ENCODE peak calls at places on chromosome 12, in ten cellular contexts. W is foreskin fibroblast, O is B cell, Z is HL-60, I is heart right ventricle, T is cardiac fibroblast, V is AG09319, U is endothelial cell, S is HFF-Myc, B is lower leg skin. R is an unnamed sample.

GRCh38 chr12:29200586-29200985 is 51.5 kb downstream of the FAR2 start:
- DNase-seq in V (no peak), I (no peak), S (no peak), Z (no peak), W (no peak), U (no peak), T (no peak), B (no peak), O (no peak), R (no peak)

GRCh38 chr12:95473440-95473946 is 459 bp upstream of the METAP2 start:
- DNase-seq in O (no peak), T (peak), V (no peak), Z (no peak), U (peak), S (no peak), W (peak), I (peak), B (no peak), R (no peak)

GRCh38 chr12:27619308-27619707 is 76.9 kb upstream of the REP15 start:
- DNase-seq in S (peak), T (peak), Z (no peak), U (no peak), B (no peak), W (peak), I (no peak), V (no peak), O (no peak), R (no peak)

GRCh38 chr12:11722071-11722470 is 72.6 kb downstream of the ETV6 start:
- DNase-seq in I (no peak), T (no peak), U (no peak), B (no peak), V (no peak), Z (no peak), W (no peak), O (no peak), S (no peak), R (no peak)

GRCh38 chr12:15494329-15495046 is 172.2 kb downstream of the PTPRO start:
- DNase-seq in V (no peak), O (no peak), S (no peak), U (no peak), W (no peak), Z (no peak), T (no peak), I (no peak), B (no peak), R (no peak)

GRCh38 chr12:72028966-72029365 is 90.3 kb downstream of the TPH2 start:
- DNase-seq in T (no peak), U (no peak), W (no peak), Z (no peak), I (no peak), O (no peak), V (no peak), S (no peak), B (no peak), R (no peak)

GRCh38 chr12:12267801-12268200 is 957 bp upstream of the LRP6 start:
- DNase-seq in S (no peak), Z (no peak), V (no peak), I (no peak), O (no peak), W (no peak), U (peak), T (no peak), B (no peak), R (no peak)

GRCh38 chr12:76337583-76337982 is 10.6 kb downstream of the BBS10 start:
- DNase-seq in I (no peak), S (no peak), Z (no peak), O (no peak), B (no peak), V (no peak), T (peak), W (peak), U (no peak), R (no peak)

GRCh38 chr12:29961231-29961630 is 177.5 kb upstream of the TMTC1 start:
- DNase-seq in U (no peak), Z (no peak), V (no peak), B (no peak), T (no peak), O (no peak), W (peak), I (no peak), S (no peak), R (no peak)

GRCh38 chr12:46366771-46367170 is 5.8 kb downstream of the SLC38A2 start:
- DNase-seq in I (no peak), Z (no peak), S (no peak), B (no peak), O (no peak), U (no peak), V (no peak), T (peak), W (no peak), R (no peak)

GRCh38 chr12:108299980-108300696 is 39.0 kb downstream of the CMKLR1 start:
- DNase-seq in I (no peak), S (no peak), B (peak), T (no peak), Z (no peak), U (no peak), W (no peak), O (no peak), V (no peak), R (no peak)

DNA sequence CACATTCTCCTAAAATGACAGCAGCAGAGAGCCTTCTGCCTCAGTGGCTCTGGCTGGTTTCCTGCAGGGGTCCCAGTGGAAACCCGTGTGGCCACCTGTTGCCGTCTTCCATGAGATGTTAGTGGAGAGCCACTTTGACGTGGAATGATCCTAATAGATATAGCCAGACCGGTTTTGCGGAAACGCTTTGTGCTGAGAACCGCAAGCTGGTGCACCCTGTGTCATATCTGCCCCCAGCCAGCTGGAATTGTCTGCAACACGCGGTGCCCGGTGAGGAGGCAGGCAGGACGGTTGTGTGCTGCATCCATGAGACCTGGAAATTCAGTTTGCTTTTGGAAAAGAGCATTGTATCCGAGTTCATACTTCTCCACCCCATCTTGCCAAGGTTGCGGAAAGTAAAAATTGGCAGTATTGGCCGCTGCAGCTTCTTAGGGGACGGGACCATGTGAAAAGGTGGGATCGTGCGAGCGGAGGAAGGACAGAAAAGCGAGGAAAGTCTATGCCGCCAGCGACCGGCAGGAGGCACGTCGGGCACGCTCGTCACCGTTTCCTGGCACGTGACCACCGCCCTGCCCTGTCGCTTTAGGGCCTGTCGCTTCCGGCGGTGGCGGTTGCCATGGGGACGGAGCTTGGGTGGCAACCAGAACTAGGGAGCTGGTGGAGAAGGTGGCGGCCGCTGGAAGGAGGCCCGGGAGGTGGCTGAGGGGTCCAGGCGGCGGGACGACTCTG is at the start of gene CFAP251:
- DNase-seq in I (peak), B (peak), V (no peak), O (peak), Z (peak), W (peak), T (peak), S (peak), U (peak), R (peak)
- TF ChIP-seq CTCF in I (peak), B (peak), V (peak), O (peak), Z (peak), W (peak), T (peak), S (peak), U (peak), R (peak)

DNA sequence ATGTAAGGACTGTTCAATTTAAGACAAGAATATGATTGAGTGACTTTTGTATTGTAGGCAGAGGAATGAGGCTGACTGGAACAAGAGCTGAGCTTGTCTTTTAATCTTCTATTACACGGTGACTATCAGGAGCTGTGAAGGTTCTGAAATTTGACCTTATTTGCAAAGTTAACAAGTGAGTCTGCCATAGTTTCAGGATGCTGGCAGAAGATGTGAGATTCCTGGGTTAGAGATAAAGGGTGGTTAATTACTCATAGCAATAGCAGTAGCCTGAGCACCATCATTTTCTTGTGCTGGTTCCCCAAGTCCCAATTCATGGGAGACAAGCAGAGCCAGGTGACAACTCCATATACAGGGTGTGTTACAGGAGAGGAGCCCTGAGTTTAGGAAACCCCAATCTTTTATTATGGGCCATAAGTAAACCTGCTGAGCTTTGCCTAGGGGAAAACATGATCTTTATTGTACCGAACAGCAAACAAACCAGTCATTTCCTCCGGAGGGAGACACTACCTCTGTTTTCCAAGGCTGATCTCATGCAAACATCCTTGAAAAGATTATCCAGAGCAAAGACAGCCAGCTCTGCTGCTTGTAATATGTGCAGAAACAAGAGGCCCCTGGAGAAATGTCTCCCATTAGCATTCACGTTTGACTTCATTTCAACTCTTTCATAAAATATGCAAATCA is 51.7 kb upstream of the DDX11 start:
- DNase-seq in I (no peak), U (no peak), O (no peak), Z (no peak), B (no peak), S (no peak), T (no peak), V (no peak), W (no peak), R (no peak)
- TF ChIP-seq CTCF in I (no peak), U (no peak), O (no peak), Z (no peak), B (no peak), S (no peak), T (no peak), V (no peak), W (no peak), R (no peak)

DNA sequence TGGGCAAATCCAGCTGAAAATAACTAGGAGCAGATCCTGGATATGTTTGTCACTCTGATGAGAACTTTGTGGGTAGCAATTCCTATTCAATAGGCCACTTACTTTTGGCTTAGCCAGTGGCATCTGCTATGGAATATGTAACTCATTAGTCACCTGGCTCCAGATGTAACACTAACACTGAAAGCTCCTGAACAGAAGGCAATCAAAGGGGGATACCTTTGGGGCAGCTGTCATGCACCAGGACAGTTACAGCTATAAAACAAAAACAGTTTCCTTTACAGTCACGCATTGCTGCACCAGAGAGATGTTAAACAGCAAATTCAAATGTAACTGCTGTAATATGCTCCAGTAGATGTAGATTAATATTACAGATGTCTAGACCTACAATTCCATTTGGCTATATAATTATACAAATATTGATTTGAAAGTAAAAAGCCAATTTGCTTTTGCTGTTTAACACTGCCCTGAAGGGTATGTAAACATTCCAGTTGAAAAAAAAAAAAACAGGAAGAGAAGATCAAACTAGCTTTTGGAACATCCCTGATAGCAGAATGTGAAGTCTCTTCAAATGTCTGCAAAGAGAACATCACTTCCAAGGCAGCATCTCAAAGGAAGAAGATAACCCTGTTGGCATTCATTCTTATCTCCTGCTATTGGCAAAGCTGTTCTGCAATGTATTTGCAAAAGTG is 18.4 kb downstream of the RACGAP1 start:
- DNase-seq in T (no peak), Z (no peak), I (no peak), U (no peak), S (no peak), W (peak), O (no peak), V (no peak), B (no peak), R (no peak)
- TF ChIP-seq CTCF in T (no peak), Z (no peak), I (no peak), U (no peak), S (no peak), W (no peak), O (no peak), V (no peak), B (no peak), R (no peak)

DNA sequence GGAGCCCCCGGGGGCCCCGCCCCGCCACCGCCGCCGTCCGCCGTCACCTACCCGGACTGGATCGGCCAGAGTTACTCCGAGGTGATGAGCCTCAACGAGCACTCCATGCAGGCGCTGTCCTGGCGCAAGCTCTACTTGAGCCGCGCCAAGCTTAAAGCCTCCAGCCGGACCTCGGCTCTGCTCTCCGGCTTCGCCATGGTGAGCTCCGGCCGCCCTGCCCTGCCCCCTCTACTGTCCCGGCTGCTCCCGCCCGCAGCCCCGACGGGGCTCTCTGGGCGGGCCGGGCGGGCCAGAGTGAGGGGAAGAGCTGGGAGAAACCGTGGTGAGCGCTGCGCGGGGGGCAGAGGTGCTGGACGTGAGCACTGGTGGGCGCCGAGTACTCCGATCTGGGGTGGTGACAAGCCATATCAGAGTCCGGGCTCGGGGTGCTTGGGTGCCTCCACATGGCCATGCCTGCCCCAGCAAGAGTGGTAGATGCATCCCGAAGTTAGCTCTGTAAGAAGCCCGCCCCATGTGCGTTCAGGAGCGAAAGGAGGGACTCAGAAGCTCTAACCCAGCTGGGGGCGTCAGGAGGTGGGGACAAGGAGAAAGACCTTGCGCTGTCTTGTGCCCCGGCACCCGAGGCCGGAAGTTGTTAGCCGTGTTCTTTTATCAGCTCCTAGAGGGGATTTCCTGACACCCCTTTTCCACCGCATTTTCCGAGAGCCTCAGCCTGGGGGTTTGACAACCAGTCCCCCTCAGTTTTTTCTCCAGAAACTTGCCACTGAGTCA is 708 bp downstream of the ORAI1 start:
- DNase-seq in I (peak), W (peak), T (peak), B (peak), O (peak), U (peak), V (no peak), Z (peak), S (peak), R (peak)
- TF ChIP-seq CTCF in I (no peak), W (no peak), T (peak), B (no peak), O (no peak), U (no peak), V (peak), Z (no peak), S (no peak), R (no peak)

DNA sequence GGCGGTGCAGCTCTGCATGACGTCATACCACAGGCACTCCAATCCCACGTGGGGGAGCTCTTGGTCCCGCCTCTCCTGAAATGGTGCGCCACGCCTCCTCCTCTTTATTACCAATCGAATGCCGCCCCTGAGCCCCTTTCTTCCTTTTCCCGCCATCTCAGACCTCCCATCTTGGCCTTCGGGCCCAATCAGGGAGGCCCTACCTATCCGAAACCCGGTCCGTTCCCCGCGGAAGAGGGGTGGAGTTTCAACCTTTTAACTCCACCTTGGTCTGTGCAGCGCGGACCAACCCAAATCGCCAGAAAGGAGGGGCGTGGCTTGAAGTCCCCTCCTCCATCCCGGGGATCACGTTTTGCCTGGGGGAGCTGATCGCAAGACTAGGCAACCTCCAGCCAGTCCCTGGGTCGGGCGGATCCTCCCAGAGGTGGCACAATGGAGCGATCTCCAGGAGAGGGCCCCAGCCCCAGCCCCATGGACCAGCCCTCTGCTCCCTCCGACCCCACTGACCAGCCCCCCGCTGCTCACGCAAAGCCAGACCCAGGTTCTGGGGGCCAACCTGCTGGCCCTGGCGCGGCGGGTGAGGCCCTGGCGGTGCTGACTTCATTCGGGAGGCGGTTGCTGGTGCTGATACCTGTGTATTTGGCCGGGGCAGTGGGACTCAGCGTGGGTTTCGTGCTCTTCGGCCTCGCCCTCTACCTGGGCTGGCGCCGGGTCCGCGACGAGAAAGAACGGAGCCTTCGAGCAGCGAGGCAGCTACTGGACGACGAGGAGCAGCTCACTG is at the start of gene ESYT1:
- DNase-seq in Z (peak), B (peak), U (peak), V (peak), S (peak), W (peak), T (peak), I (peak), O (peak), R (peak)
- TF ChIP-seq CTCF in Z (no peak), B (no peak), U (no peak), V (no peak), S (no peak), W (no peak), T (no peak), I (no peak), O (no peak), R (no peak)

DNA sequence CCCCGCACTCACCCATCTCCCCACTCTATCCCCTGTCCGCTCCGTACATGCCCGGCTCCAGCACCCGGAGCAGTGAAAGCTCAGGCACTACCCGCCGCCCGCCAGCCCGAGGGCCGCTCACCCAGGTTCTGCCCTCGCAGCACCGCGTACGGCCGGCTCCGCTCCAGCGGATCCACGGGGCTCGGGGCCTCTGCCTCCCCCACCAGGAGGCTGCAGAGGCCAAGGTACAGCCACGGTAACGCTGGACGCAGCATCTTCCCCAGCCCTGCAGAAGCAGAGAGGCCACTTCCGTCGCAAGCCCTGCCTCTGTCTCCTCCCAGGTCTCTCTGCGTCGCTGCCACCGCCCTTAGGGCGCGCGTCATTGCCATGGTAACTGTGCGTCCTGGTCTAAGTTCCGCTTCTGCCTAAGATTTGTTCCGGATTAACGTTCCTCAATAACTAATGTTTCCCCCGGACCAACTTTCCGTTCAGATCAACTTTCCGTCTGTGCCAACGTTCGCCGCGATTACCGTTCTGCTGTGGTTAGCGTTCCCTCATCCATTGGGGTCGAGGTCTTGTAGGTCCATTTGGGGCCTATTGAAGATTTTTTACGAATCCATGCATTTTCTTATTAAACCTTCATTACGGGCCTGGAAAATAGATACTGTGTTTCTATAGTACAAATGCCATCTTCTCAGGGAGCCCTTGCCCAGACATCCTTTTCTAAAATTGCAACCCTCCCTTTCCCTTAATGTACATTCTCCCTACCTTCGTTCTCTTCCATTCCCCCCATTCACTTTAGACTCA is at the start of gene C12orf76:
- DNase-seq in T (peak), B (peak), S (peak), O (peak), U (peak), W (peak), I (peak), Z (peak), V (peak), R (peak)
- TF ChIP-seq CTCF in T (no peak), B (no peak), S (peak), O (no peak), U (no peak), W (no peak), I (no peak), Z (no peak), V (no peak), R (no peak)

GRCh38 chr12:55822228-55822627 is 4.4 kb downstream of the ORMDL2 start:
- DNase-seq in S (no peak), W (peak), T (no peak), B (no peak), U (peak), V (no peak), I (no peak), Z (no peak), O (no peak), R (no peak)
- TF ChIP-seq CTCF in S (no peak), W (peak), T (peak), B (no peak), U (no peak), V (peak), I (peak), Z (no peak), O (no peak), R (peak)